ENCODE peak calls at places on chromosomes 1 and 21, in four cellular contexts. One of them, this sample, is unnamed.

GRCh38 chr1:115647507-115647906 is 5.7 kb downstream of the VANGL1 start:
- DNase-seq in OCI-LY7: no peak
- DNase-seq in astrocyte: no peak
- DNase-seq in K562: peak; percentile 56
- DNase-seq in this sample: no peak

GRCh38 chr21:41622831-41623548 is 115.0 kb upstream of the TMPRSS2 start:
- DNase-seq in astrocyte: peak; percentile 49
- DNase-seq in K562: no peak
- DNase-seq in OCI-LY7: no peak
- DNase-seq in this sample: no peak

GRCh38 chr1:225845097-225845496 is 35.2 kb downstream of the EPHX1 start:
- DNase-seq in astrocyte: no peak
- DNase-seq in OCI-LY7: no peak
- DNase-seq in K562: no peak
- DNase-seq in this sample: no peak

GRCh38 chr1:45455162-45455561 is 35.8 kb downstream of the TESK2 start:
- DNase-seq in OCI-LY7: no peak
- DNase-seq in astrocyte: no peak
- DNase-seq in K562: no peak
- DNase-seq in this sample: no peak

GRCh38 chr1:181391297-181391905 is 91.9 kb upstream of the CACNA1E start:
- DNase-seq in OCI-LY7: no peak
- DNase-seq in K562: no peak
- DNase-seq in astrocyte: no peak
- DNase-seq in this sample: peak; percentile 29

GRCh38 chr1:24105368-24106160 is 6.4 kb downstream of the MYOM3 start:
- DNase-seq in OCI-LY7: no peak
- DNase-seq in astrocyte: no peak
- DNase-seq in K562: no peak
- DNase-seq in this sample: no peak

GRCh38 chr1:176795929-176796328 is 333.0 kb downstream of the PAPPA2 start:
- DNase-seq in OCI-LY7: no peak
- DNase-seq in K562: peak; percentile 5
- DNase-seq in astrocyte: no peak
- DNase-seq in this sample: no peak

GRCh38 chr1:205365945-205366463 is 9.3 kb upstream of the KLHDC8A start:
- DNase-seq in OCI-LY7: no peak
- DNase-seq in K562: no peak
- DNase-seq in astrocyte: no peak
- DNase-seq in this sample: no peak

GRCh38 chr1:35319988-35320713 is 51.6 kb downstream of the ZMYM4 start:
- DNase-seq in OCI-LY7: no peak
- DNase-seq in K562: no peak
- DNase-seq in astrocyte: peak; percentile 74
- DNase-seq in this sample: no peak

GRCh38 chr1:35315649-35316048 is 47.1 kb downstream of the ZMYM4 start:
- DNase-seq in OCI-LY7: no peak
- DNase-seq in K562: no peak
- DNase-seq in astrocyte: no peak
- DNase-seq in this sample: no peak

GRCh38 chr1:35320937-35321336 is 52.4 kb downstream of the ZMYM4 start:
- DNase-seq in K562: no peak
- DNase-seq in astrocyte: no peak
- DNase-seq in OCI-LY7: no peak
- DNase-seq in this sample: no peak

DNA sequence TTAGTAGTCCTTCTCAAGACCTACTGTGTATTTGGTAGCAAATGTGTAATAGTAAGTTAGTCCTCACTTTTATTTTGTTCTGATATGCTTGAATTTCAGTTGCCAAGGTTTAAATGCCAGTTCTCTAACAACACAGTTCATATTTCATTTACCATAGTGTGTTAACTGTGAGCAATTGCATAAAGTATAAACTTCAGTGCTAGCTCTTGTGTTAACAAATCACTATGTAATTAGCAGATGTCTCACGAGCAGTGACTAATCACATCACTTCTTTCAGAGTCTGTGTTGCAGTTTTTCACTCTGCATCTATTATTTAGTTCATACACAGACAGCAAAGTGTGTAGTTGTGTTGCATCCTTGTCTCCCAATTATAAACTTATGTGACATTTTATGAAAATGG is 47.8 kb downstream of the ZMYM4 start:
- DNase-seq in K562: no peak
- DNase-seq in astrocyte: peak; percentile 7
- DNase-seq in OCI-LY7: no peak
- DNase-seq in this sample: no peak
- H3K79me2 ChIP-seq in K562: peaks cover 48% of the 10 kb centered on the region
- H3K79me2 ChIP-seq in astrocyte: peaks cover 57% of the 10 kb centered on the region
- H3K79me2 ChIP-seq in OCI-LY7: no peaks in the 10 kb centered on the region
- H3K79me2 ChIP-seq in this sample: peaks cover 98% of the 10 kb centered on the region

GRCh38 chr21:16199539-16199938 is 469.8 kb downstream of the USP25 start:
- DNase-seq in OCI-LY7: no peak
- DNase-seq in K562: no peak
- DNase-seq in astrocyte: no peak
- DNase-seq in this sample: no peak
- H3K79me2 ChIP-seq in OCI-LY7: no peaks in the 10 kb centered on the region
- H3K79me2 ChIP-seq in K562: no peaks in the 10 kb centered on the region
- H3K79me2 ChIP-seq in astrocyte: peaks cover 75% of the 10 kb centered on the region
- H3K79me2 ChIP-seq in this sample: no peaks in the 10 kb centered on the region

GRCh38 chr1:183025782-183026774 is 2.9 kb downstream of the LAMC1 start:
- DNase-seq in K562: no peak
- DNase-seq in astrocyte: no peak
- DNase-seq in OCI-LY7: no peak
- DNase-seq in this sample: no peak

GRCh38 chr1:183027791-183028190 is 4.6 kb downstream of the LAMC1 start:
- DNase-seq in K562: no peak
- DNase-seq in astrocyte: no peak
- DNase-seq in OCI-LY7: peak; percentile 31
- DNase-seq in this sample: no peak

GRCh38 chr1:183029591-183030000 is 6.4 kb downstream of the LAMC1 start:
- DNase-seq in astrocyte: peak; percentile 86
- DNase-seq in K562: no peak
- DNase-seq in OCI-LY7: no peak
- DNase-seq in this sample: no peak

GRCh38 chr1:183024352-183025337 is 1.4 kb downstream of the LAMC1 start:
- DNase-seq in OCI-LY7: peak; percentile 41
- DNase-seq in K562: no peak
- DNase-seq in astrocyte: no peak
- DNase-seq in this sample: peak; percentile 38

DNA sequence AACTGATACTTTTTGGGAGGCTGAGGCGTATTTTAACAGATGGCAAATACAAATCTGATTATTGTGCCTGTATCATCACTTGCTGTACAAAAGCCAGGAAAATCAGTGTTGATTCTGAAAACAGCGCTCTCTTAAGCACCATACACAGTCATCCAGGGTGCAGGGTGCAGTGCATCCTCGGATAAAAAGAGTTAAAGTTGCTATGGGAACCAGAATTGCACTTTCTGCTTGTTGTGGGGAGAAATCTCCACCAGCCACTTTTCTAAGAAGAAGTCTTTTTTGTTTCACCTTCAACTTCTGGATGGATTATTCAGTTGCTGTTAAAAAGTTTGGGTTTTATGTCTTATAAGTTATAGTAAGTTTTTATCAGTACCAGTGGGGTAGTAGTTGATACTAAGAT is 3.8 kb downstream of the LAMC1 start:
- DNase-seq in OCI-LY7: no peak
- DNase-seq in astrocyte: no peak
- DNase-seq in K562: no peak
- DNase-seq in this sample: no peak
- H3K79me2 ChIP-seq in OCI-LY7: peaks cover 53% of the 10 kb centered on the region
- H3K79me2 ChIP-seq in astrocyte: peaks cover 86% of the 10 kb centered on the region
- H3K79me2 ChIP-seq in K562: no peaks in the 10 kb centered on the region
- H3K79me2 ChIP-seq in this sample: peaks cover 69% of the 10 kb centered on the region

DNA sequence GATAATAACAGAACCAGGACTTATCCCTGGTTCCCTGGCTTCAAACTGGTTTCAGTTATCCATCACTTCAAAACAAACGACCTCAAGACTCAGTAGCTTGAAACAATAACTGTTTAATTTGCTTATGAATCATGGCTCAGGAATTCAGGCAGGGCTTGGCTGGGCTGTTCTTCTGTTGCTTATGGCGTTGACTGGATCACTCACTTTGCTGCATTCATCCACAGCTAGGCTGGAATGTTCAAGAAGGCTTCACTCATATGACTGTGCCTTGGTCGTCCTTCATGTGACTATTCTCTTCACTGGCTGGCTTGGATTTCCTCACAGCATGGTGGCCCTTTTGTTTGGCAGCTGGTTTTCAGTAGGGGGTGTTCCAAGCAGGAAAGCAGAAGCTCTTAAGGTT is 5.1 kb downstream of the NOS1AP start:
- DNase-seq in OCI-LY7: no peak
- DNase-seq in astrocyte: no peak
- DNase-seq in K562: no peak
- DNase-seq in this sample: no peak
- H3K79me2 ChIP-seq in OCI-LY7: no peaks in the 10 kb centered on the region
- H3K79me2 ChIP-seq in astrocyte: no peaks in the 10 kb centered on the region
- H3K79me2 ChIP-seq in K562: no peaks in the 10 kb centered on the region
- H3K79me2 ChIP-seq in this sample: peaks cover 94% of the 10 kb centered on the region

GRCh38 chr1:167474191-167474641 is 44.1 kb downstream of the CD247 start:
- DNase-seq in K562: no peak
- DNase-seq in OCI-LY7: no peak
- DNase-seq in astrocyte: no peak
- DNase-seq in this sample: peak; percentile 54

GRCh38 chr1:167476061-167476460 is 42.3 kb downstream of the CD247 start:
- DNase-seq in OCI-LY7: no peak
- DNase-seq in astrocyte: no peak
- DNase-seq in K562: no peak
- DNase-seq in this sample: no peak

GRCh38 chr1:167473761-167474160 is 44.6 kb downstream of the CD247 start:
- DNase-seq in OCI-LY7: peak; percentile 33
- DNase-seq in astrocyte: no peak
- DNase-seq in K562: no peak
- DNase-seq in this sample: no peak

GRCh38 chr1:167479331-167479979 is 38.9 kb downstream of the CD247 start:
- DNase-seq in OCI-LY7: no peak
- DNase-seq in K562: no peak
- DNase-seq in astrocyte: no peak
- DNase-seq in this sample: no peak

DNA sequence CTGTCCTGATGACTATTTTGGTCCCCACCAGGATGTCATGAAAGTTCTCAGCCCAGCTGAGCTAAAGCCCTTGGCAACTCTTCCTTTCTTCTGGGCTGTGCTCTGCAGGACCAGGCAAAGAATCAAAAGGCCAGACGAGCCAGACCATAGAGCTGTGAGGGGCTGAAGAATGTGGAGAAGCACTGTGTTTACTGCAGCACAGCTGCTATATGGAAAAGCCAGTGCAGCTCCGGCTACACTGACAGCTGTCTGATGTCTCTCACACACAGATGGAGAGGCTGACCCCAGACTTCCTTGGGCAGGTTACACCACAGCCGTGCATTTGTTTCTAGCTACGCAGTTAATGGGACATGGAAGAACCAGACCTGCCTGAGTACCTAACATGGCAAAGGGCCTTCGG is 40.4 kb downstream of the CD247 start:
- DNase-seq in astrocyte: no peak
- DNase-seq in K562: no peak
- DNase-seq in OCI-LY7: no peak
- DNase-seq in this sample: no peak
- H3K79me2 ChIP-seq in astrocyte: no peaks in the 10 kb centered on the region
- H3K79me2 ChIP-seq in K562: no peaks in the 10 kb centered on the region
- H3K79me2 ChIP-seq in OCI-LY7: no peaks in the 10 kb centered on the region
- H3K79me2 ChIP-seq in this sample: no peaks in the 10 kb centered on the region

GRCh38 chr1:13646533-13646932 is 53.5 kb upstream of the PRDM2 start:
- DNase-seq in astrocyte: no peak
- DNase-seq in K562: no peak
- DNase-seq in OCI-LY7: no peak
- DNase-seq in this sample: no peak

GRCh38 chr1:13652238-13652637 is 47.8 kb upstream of the PRDM2 start:
- DNase-seq in K562: no peak
- DNase-seq in astrocyte: no peak
- DNase-seq in OCI-LY7: no peak
- DNase-seq in this sample: no peak

GRCh38 chr1:13651279-13651678 is 48.7 kb upstream of the PRDM2 start:
- DNase-seq in OCI-LY7: no peak
- DNase-seq in astrocyte: peak; percentile 15
- DNase-seq in K562: no peak
- DNase-seq in this sample: no peak
- H3K79me2 ChIP-seq in OCI-LY7: no peaks in the 10 kb centered on the region
- H3K79me2 ChIP-seq in astrocyte: no peaks in the 10 kb centered on the region
- H3K79me2 ChIP-seq in K562: no peaks in the 10 kb centered on the region
- H3K79me2 ChIP-seq in this sample: no peaks in the 10 kb centered on the region

DNA sequence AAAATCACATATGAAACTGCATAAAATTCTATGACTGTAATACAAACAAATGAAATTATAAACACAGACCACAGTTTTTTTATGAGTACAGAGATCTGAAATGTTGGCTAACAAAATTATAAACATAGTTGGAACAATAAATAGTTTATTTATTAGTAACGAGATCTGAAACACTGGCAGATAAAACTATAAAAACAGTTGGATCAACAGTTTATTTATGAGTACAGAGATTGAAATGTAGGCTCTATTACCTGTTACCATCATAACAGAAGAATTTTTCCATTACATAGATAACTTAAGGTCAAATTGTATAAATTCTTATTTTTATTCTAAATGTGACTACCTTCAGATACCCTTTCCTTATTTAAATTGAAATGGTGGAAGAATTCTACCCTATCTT is 14.5 kb downstream of the EYA3 start:
- DNase-seq in OCI-LY7: no peak
- DNase-seq in K562: no peak
- DNase-seq in astrocyte: no peak
- DNase-seq in this sample: no peak
- H3K79me2 ChIP-seq in OCI-LY7: peaks cover 98% of the 10 kb centered on the region
- H3K79me2 ChIP-seq in K562: peaks cover 89% of the 10 kb centered on the region
- H3K79me2 ChIP-seq in astrocyte: peaks cover 87% of the 10 kb centered on the region
- H3K79me2 ChIP-seq in this sample: peaks cover 88% of the 10 kb centered on the region

GRCh38 chr21:46471514-46471913 is 12.8 kb downstream of the DIP2A start:
- DNase-seq in OCI-LY7: no peak
- DNase-seq in K562: no peak
- DNase-seq in astrocyte: no peak
- DNase-seq in this sample: no peak

GRCh38 chr21:46469275-46469674 is 10.6 kb downstream of the DIP2A start:
- DNase-seq in K562: no peak
- DNase-seq in astrocyte: no peak
- DNase-seq in OCI-LY7: no peak
- DNase-seq in this sample: no peak

GRCh38 chr21:46472246-46472645 is 13.6 kb downstream of the DIP2A start:
- DNase-seq in astrocyte: no peak
- DNase-seq in K562: no peak
- DNase-seq in OCI-LY7: no peak
- DNase-seq in this sample: no peak

DNA sequence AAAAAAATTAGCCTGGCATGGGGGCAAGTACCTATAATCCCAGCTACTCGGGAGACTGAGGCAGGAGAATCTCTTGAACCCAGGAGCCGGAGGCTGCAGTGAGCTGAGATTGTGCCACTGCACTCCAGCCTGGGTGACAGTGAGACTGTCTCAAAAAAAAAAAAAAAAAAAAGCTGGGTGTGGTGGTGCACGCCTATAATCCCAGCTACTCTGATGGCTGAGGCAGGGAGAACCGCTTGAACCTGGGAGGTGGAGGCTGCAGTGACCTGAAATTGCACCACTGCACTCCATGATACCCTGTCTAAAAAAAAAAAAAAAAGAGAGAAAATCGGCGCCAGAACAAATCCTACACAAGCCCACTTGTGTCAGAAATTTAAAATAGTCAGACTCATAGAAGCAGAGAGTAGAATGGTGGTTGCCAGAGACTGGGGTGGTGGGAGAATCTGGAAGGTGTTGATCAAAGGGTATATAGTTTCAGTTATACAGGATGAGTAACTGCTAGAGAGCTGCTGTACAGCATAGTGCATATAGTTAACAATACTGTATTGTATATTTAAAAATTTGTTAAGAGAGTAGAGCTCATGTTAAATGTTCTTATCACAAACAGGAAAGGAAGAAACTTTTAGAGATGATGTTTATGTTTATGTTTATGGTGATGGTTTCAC is 9.6 kb downstream of the DIP2A start:
- DNase-seq in K562: no peak
- DNase-seq in astrocyte: no peak
- DNase-seq in OCI-LY7: no peak
- DNase-seq in this sample: no peak
- H3K79me2 ChIP-seq in K562: peaks cover 5% of the 10 kb centered on the region
- H3K79me2 ChIP-seq in astrocyte: peaks cover 57% of the 10 kb centered on the region
- H3K79me2 ChIP-seq in OCI-LY7: no peaks in the 10 kb centered on the region
- H3K79me2 ChIP-seq in this sample: peaks cover 51% of the 10 kb centered on the region